ENCODE peak calls at places on chromosome 13, in ten cellular contexts. T is endodermal cell, M is psoas muscle, A is progenitor cell of endocrine pancreas, S is right lobe of liver, F is mucosa of descending colon, O is GM20000, H is fibroblast of villous mesenchyme, D is uterus, W is brain microvascular endothelial cell. Z is an unnamed sample.

GRCh38 chr13:100710176-100710575 is 35.6 kb upstream of the TMTC4 start:
- DNase-seq in D (no peak), W (no peak), T (no peak), H (no peak), A (no peak), O (no peak), S (no peak), M (no peak), F (no peak), Z (no peak)

GRCh38 chr13:37716395-37716794 is 117.8 kb upstream of the POSTN start:
- DNase-seq in D (no peak), W (peak), F (no peak), M (no peak), O (no peak), S (no peak), T (no peak), A (no peak), H (peak), Z (no peak)

GRCh38 chr13:83024955-83025594 is 857.2 kb downstream of the SLITRK1 start:
- DNase-seq in A (no peak), M (no peak), F (no peak), T (peak), W (no peak), D (no peak), O (no peak), H (peak), S (no peak), Z (no peak)

GRCh38 chr13:80399340-80400163 is 58.6 kb upstream of the SPRY2 start:
- DNase-seq in F (no peak), T (no peak), A (no peak), O (no peak), M (no peak), D (no peak), H (no peak), W (no peak), S (no peak), Z (no peak)

GRCh38 chr13:80235559-80236296 is 105.2 kb downstream of the SPRY2 start:
- DNase-seq in F (no peak), H (no peak), M (no peak), A (no peak), O (no peak), W (peak), D (no peak), S (no peak), T (no peak), Z (no peak)

GRCh38 chr13:98326274-98326673 is 149.2 kb upstream of the RNF113B start:
- DNase-seq in A (no peak), O (no peak), M (no peak), S (no peak), D (no peak), F (no peak), W (no peak), T (no peak), H (no peak), Z (no peak)

GRCh38 chr13:48749144-48749543 is 95.4 kb downstream of the CYSLTR2 start:
- DNase-seq in S (no peak), M (no peak), W (peak), A (no peak), T (no peak), O (no peak), F (no peak), D (peak), H (peak), Z (no peak)

GRCh38 chr13:104594801-104595200 is 1528.6 kb upstream of the SLC10A2 start:
- DNase-seq in M (no peak), D (no peak), W (no peak), H (no peak), T (no peak), A (no peak), O (no peak), F (no peak), S (no peak), Z (no peak)

GRCh38 chr13:40664100-40665060 is 2.1 kb downstream of the FOXO1 start:
- DNase-seq in O (peak), A (peak), M (peak), H (peak), S (peak), D (peak), W (peak), T (peak), F (peak), Z (peak)

GRCh38 chr13:30978981-30979956 is 46.8 kb downstream of the TEX26 start:
- DNase-seq in O (no peak), S (no peak), A (no peak), D (no peak), T (peak), F (peak), M (no peak), H (no peak), W (no peak), Z (peak)

GRCh38 chr13:100637380-100637779 is 37.2 kb downstream of the TMTC4 start:
- DNase-seq in W (no peak), T (no peak), D (no peak), S (no peak), H (no peak), F (no peak), M (no peak), A (no peak), O (no peak), Z (no peak)

GRCh38 chr13:33277946-33278345 is 7.6 kb downstream of the STARD13 start:
- DNase-seq in W (no peak), D (peak), A (no peak), F (no peak), S (no peak), T (no peak), H (peak), O (no peak), M (no peak), Z (no peak)

GRCh38 chr13:51524312-51524711 is 60.0 kb upstream of the WDFY2 start:
- DNase-seq in T (no peak), A (no peak), H (peak), D (no peak), F (no peak), W (no peak), O (no peak), S (peak), M (no peak), Z (no peak)

GRCh38 chr13:79386125-79386822 is 19.8 kb downstream of the RBM26 start:
- DNase-seq in S (no peak), W (no peak), T (no peak), A (no peak), F (no peak), O (no peak), H (no peak), M (no peak), D (no peak), Z (no peak)

GRCh38 chr13:77360032-77360431 is 33.1 kb upstream of the MYCBP2 start:
- DNase-seq in H (no peak), O (no peak), A (no peak), D (no peak), T (no peak), S (no peak), M (no peak), W (no peak), F (no peak), Z (no peak)

GRCh38 chr13:43116242-43116641 is 92.9 kb downstream of the DNAJC15 start:
- DNase-seq in A (no peak), H (no peak), W (no peak), O (no peak), S (no peak), T (no peak), F (no peak), M (no peak), D (no peak), Z (no peak)
- TF ChIP-seq CTCF in A (peak), H (no peak), W (no peak), O (no peak), S (no peak), T (peak), F (no peak), M (no peak), D (no peak), Z (no peak)

GRCh38 chr13:91132381-91132780 is 215.1 kb upstream of the MIR17HG start:
- DNase-seq in D (no peak), H (no peak), A (no peak), W (no peak), O (no peak), T (no peak), F (no peak), M (no peak), S (no peak), Z (no peak)

GRCh38 chr13:91134773-91135124 is 212.7 kb upstream of the MIR17HG start:
- DNase-seq in D (no peak), O (no peak), M (no peak), A (no peak), S (no peak), H (no peak), F (no peak), W (no peak), T (no peak), Z (no peak)

GRCh38 chr13:91135376-91135775 is 212.1 kb upstream of the MIR17HG start:
- DNase-seq in F (no peak), H (no peak), O (no peak), S (no peak), A (no peak), T (no peak), M (no peak), D (no peak), W (no peak), Z (no peak)

GRCh38 chr13:91132786-91133185 is 214.7 kb upstream of the MIR17HG start:
- DNase-seq in A (no peak), D (no peak), W (peak), T (no peak), M (no peak), F (no peak), H (no peak), S (no peak), O (no peak), Z (no peak)

DNA sequence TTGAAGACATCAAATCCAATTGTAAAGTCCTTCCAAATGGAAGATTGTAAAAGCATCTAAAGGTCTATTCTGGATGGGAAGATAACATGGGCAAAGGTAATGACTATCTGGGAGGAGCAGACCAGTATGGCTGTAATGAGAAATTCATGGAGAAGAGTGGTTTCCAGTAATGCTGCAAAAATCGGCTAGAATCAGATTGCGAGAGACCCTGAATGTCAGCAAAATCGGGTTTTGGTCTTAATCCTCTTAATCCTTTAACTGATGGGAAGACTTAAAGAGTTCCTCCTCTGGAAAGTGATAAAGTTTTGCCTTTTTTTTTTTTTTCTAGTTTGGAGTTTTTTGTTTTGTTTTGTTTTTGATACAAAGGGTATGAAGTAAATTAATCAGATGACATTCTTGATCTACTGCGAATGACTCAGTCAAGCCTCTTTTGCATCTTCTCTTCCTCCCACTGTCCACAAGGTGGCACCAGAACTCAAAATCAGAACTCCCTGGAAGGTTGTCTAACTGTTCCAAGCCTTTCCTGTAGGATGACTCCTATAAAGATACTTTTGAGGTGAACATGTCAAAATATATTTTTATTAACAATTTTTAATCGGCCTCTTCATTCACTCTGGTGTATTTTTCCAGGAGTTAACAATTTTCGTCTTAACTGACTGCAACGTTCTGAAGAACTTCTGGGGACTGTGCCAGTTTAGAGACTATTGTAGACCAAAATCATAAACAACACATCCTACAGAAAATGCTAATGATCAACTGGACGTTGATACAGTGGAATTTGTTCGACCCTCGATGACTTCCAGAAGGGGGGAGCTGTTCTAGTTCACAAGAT is 213.3 kb upstream of the MIR17HG start:
- DNase-seq in F (no peak), S (no peak), A (peak), O (peak), H (peak), D (no peak), T (peak), W (peak), M (no peak), Z (peak)
- TF ChIP-seq CTCF in F (peak), S (peak), A (peak), O (peak), H (peak), D (peak), T (peak), W (peak), M (peak), Z (peak)

GRCh38 chr13:74287672-74288169 is 153.5 kb upstream of the KLF12 start:
- DNase-seq in O (peak), D (peak), S (peak), H (peak), A (no peak), W (peak), T (peak), F (peak), M (peak), Z (peak)

GRCh38 chr13:74288361-74288911 is 154.2 kb upstream of the KLF12 start:
- DNase-seq in O (peak), F (peak), S (peak), W (no peak), A (no peak), D (peak), T (peak), H (no peak), M (peak), Z (no peak)

GRCh38 chr13:74289861-74290260 is 155.7 kb upstream of the KLF12 start:
- DNase-seq in W (no peak), D (no peak), S (no peak), H (no peak), A (no peak), T (no peak), O (no peak), M (no peak), F (no peak), Z (no peak)

GRCh38 chr13:74289130-74289529 is 154.9 kb upstream of the KLF12 start:
- DNase-seq in O (no peak), A (no peak), D (no peak), H (no peak), S (no peak), W (no peak), T (no peak), M (no peak), F (no peak), Z (no peak)

DNA sequence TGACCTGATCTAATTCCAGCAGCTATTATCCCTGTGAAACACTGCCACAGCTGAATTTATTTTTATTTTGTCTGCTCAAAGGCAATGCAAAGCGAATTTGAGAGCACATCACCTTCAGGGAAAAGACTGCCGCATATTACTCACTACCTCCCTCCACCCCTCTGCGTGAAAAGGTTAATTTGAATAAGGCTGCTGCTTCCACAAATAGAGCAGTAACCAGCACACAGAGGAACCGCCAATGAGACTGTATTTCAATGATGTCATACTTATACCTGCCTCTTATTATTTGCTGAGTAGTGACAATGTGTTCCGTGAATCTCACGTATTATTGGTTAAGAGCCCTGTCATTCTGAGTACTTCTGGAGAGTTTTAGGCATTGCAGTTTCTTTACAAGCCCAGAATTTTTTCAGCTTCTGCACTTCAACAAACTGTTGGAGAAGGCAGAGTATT is 156.1 kb upstream of the KLF12 start:
- DNase-seq in A (no peak), T (peak), O (peak), F (no peak), S (no peak), M (no peak), W (peak), H (peak), D (peak), Z (peak)
- TF ChIP-seq CTCF in A (no peak), T (no peak), O (no peak), F (no peak), S (no peak), M (no peak), W (no peak), H (no peak), D (no peak), Z (no peak)

GRCh38 chr13:72651196-72651595 is 76.2 kb downstream of the MZT1 start:
- DNase-seq in M (no peak), F (no peak), H (no peak), W (peak), S (no peak), T (no peak), D (no peak), A (no peak), O (no peak), Z (no peak)
- TF ChIP-seq CTCF in M (no peak), F (no peak), H (no peak), W (peak), S (peak), T (peak), D (no peak), A (peak), O (no peak), Z (no peak)

GRCh38 chr13:34408635-34409034 is 533.4 kb upstream of the NBEA start:
- DNase-seq in O (no peak), M (no peak), H (no peak), F (no peak), D (no peak), T (no peak), W (no peak), S (no peak), A (no peak), Z (no peak)
- TF ChIP-seq CTCF in O (no peak), M (no peak), H (no peak), F (no peak), D (no peak), T (no peak), W (no peak), S (no peak), A (no peak), Z (no peak)

GRCh38 chr13:99600318-99600717 is 99.0 kb downstream of the TM9SF2 start:
- DNase-seq in T (peak), A (no peak), W (no peak), D (no peak), F (no peak), O (no peak), M (no peak), H (no peak), S (no peak), Z (no peak)
- TF ChIP-seq CTCF in T (peak), A (peak), W (peak), D (no peak), F (no peak), O (peak), M (no peak), H (peak), S (peak), Z (no peak)

GRCh38 chr13:110337287-110337686 is 30.2 kb downstream of the COL4A2 start:
- DNase-seq in D (no peak), W (no peak), F (no peak), S (no peak), H (no peak), A (no peak), M (no peak), O (no peak), T (no peak), Z (no peak)

GRCh38 chr13:110336681-110337080 is 29.6 kb downstream of the COL4A2 start:
- DNase-seq in W (no peak), T (no peak), O (no peak), S (no peak), D (no peak), M (no peak), H (peak), A (no peak), F (no peak), Z (no peak)

GRCh38 chr13:110339975-110340550 is 33.0 kb downstream of the COL4A2 start:
- DNase-seq in O (no peak), S (no peak), D (no peak), A (no peak), F (no peak), W (no peak), H (no peak), M (no peak), T (no peak), Z (no peak)

GRCh38 chr13:110339263-110339662 is 32.2 kb downstream of the COL4A2 start:
- DNase-seq in A (no peak), T (no peak), O (no peak), H (no peak), D (no peak), S (no peak), F (no peak), W (no peak), M (no peak), Z (no peak)

GRCh38 chr13:110338441-110339101 is 31.5 kb downstream of the COL4A2 start:
- DNase-seq in W (peak), M (no peak), O (no peak), H (peak), S (no peak), T (no peak), D (peak), F (no peak), A (no peak), Z (no peak)
- TF ChIP-seq CTCF in W (no peak), M (no peak), O (no peak), H (no peak), S (no peak), T (no peak), D (no peak), F (no peak), A (no peak), Z (no peak)

GRCh38 chr13:44801990-44802389 is 187.3 kb downstream of the NUFIP1 start:
- DNase-seq in H (peak), T (no peak), F (no peak), D (no peak), O (no peak), W (peak), S (no peak), A (no peak), M (no peak), Z (no peak)
- TF ChIP-seq CTCF in H (no peak), T (no peak), F (no peak), D (no peak), O (no peak), W (peak), S (no peak), A (no peak), M (no peak), Z (no peak)